ENCODE peak calls at places on chromosome 20, in seven cellular contexts. D, Q, B, V, J, C and A are unnamed samples.
A peak's percentile ranks its signal among the peaks of the same experiment; 100 is the strongest.

GRCh38 chr20:51259455-51259854 is 236.5 kb upstream of the KCNG1 start:
- DNase-seq in D (no peak), V (no peak), B (no peak), J (no peak), Q (no peak), C (no peak), A (no peak)

GRCh38 chr20:14064921-14065320 is 69.6 kb downstream of the MACROD2 start:
- DNase-seq in B (no peak), D (no peak), C (no peak), Q (no peak), V (no peak), J (no peak), A (no peak)

GRCh38 chr20:5270608-5271007 is 46.1 kb downstream of the PROKR2 start:
- DNase-seq in J (no peak), Q (no peak), V (no peak), C (no peak), D (no peak), B (no peak), A (no peak)

GRCh38 chr20:38125157-38126056 is 39.7 kb downstream of the TGM2 start:
- DNase-seq in V (no peak), C (peak; percentile 15), J (peak; percentile 96), B (no peak), Q (no peak), D (no peak), A (no peak)

GRCh38 chr20:38727602-38728236 is 3.4 kb downstream of the SLC32A1 start:
- DNase-seq in D (no peak), Q (no peak), J (no peak), C (no peak), V (no peak), B (no peak), A (no peak)

GRCh38 chr20:33753763-33754162 is 22.0 kb downstream of the ZNF341 start:
- DNase-seq in C (no peak), D (no peak), J (no peak), Q (no peak), V (no peak), B (no peak), A (no peak)

GRCh38 chr20:25605146-25605545 is 18.7 kb downstream of the NANP start:
- DNase-seq in D (no peak), V (no peak), C (no peak), Q (no peak), B (no peak), J (no peak), A (no peak)

GRCh38 chr20:4578375-4578774 is 143.3 kb upstream of the PRND start:
- DNase-seq in B (no peak), C (no peak), V (no peak), J (no peak), D (no peak), Q (no peak), A (no peak)

GRCh38 chr20:15799871-15800270 is 773.4 kb downstream of the KIF16B start:
- DNase-seq in C (no peak), V (no peak), Q (peak; percentile 76), D (no peak), B (no peak), J (no peak), A (no peak)

GRCh38 chr20:44114755-44115044 is 72.3 kb downstream of the JPH2 start:
- DNase-seq in B (no peak), J (no peak), D (no peak), Q (no peak), C (no peak), V (no peak), A (no peak)

GRCh38 chr20:49899551-49900383 is 15.6 kb downstream of the SPATA2 start:
- DNase-seq in B (no peak), Q (no peak), V (no peak), C (no peak), J (no peak), D (no peak), A (no peak)

GRCh38 chr20:64225166-64225595 is 30.4 kb upstream of the PCMTD2 start:
- DNase-seq in C (no peak), D (no peak), V (no peak), B (no peak), Q (no peak), J (no peak), A (no peak)

GRCh38 chr20:54980321-54980960 is 505.0 kb downstream of the DOK5 start:
- DNase-seq in V (peak; percentile 14), C (no peak), B (no peak), Q (peak; percentile 33), D (no peak), J (peak; percentile 11), A (no peak)

GRCh38 chr20:58714340-58714922 is 21.8 kb downstream of the NPEPL1 start:
- DNase-seq in J (no peak), Q (no peak), D (no peak), B (no peak), C (no peak), V (no peak), A (no peak)

GRCh38 chr20:21303872-21304586 is 898 bp downstream of the XRN2 start:
- DNase-seq in B (no peak), J (no peak), V (no peak), D (no peak), Q (peak; percentile 84), C (peak; percentile 48), A (no peak)

GRCh38 chr20:58017237-58017969 is 211.1 kb downstream of the ANKRD60 start:
- DNase-seq in D (no peak), Q (no peak), V (peak; percentile 94), J (no peak), B (no peak), C (no peak), A (no peak)

GRCh38 chr20:59258103-59258705 is 42.2 kb upstream of the EDN3 start:
- DNase-seq in Q (peak; percentile 83), B (no peak), C (no peak), J (no peak), D (no peak), V (no peak), A (no peak)

GRCh38 chr20:51446656-51447055 is 95.9 kb downstream of the NFATC2 start:
- DNase-seq in Q (no peak), B (no peak), D (no peak), J (no peak), C (no peak), V (peak; percentile 93), A (no peak)

GRCh38 chr20:47351643-47352331 is 4.7 kb downstream of the ZMYND8 start:
- DNase-seq in B (no peak), D (no peak), C (no peak), V (no peak), J (peak; percentile 30), Q (peak; percentile 67), A (no peak)

GRCh38 chr20:44646641-44647274 is 4.7 kb downstream of the ADA start:
- DNase-seq in Q (no peak), J (no peak), V (peak; percentile 39), C (no peak), B (no peak), D (no peak), A (no peak)

GRCh38 chr20:1810926-1811620 is 84.1 kb upstream of the SIRPA start:
- DNase-seq in D (no peak), Q (peak; percentile 18), V (no peak), B (no peak), C (peak; percentile 26), J (no peak), A (no peak)

GRCh38 chr20:1083431-1084080 is 34.8 kb upstream of the PSMF1 start:
- DNase-seq in D (no peak), C (no peak), Q (no peak), J (no peak), B (no peak), V (no peak), A (no peak)

GRCh38 chr20:36818831-36819230 is 45.3 kb upstream of the DSN1 start:
- DNase-seq in B (no peak), D (no peak), J (no peak), C (no peak), Q (peak; percentile 25), V (no peak), A (no peak)

GRCh38 chr20:61161649-61162210 is 90.3 kb upstream of the CDH4 start:
- DNase-seq in D (no peak), Q (no peak), C (no peak), J (peak; percentile 28), B (no peak), V (no peak), A (no peak)

GRCh38 chr20:2599265-2600060 is 53.0 kb upstream of the NOP56 start:
- DNase-seq in Q (no peak), V (no peak), C (no peak), D (no peak), J (no peak), B (no peak), A (peak; percentile 12)

GRCh38 chr20:1466211-1467081 is at the start of gene NSFL1C:
- DNase-seq in D (peak; percentile 95), C (peak; percentile 71), V (peak; percentile 98), J (peak; percentile 93), Q (peak; percentile 98), B (peak; percentile 94), A (peak; percentile 42)

GRCh38 chr20:40922865-40923264 is 105.8 kb upstream of the TOP1 start:
- DNase-seq in C (no peak), D (no peak), J (no peak), Q (no peak), V (no peak), B (no peak), A (no peak)

GRCh38 chr20:13251556-13251955 is 30.5 kb downstream of the ISM1 start:
- DNase-seq in C (no peak), D (no peak), Q (no peak), V (no peak), J (no peak), B (no peak), A (no peak)

GRCh38 chr20:63268671-63269439 is 3.8 kb upstream of the ARFGAP1 start:
- DNase-seq in J (no peak), C (no peak), Q (no peak), B (no peak), D (peak; percentile 52), V (peak; percentile 63), A (no peak)

GRCh38 chr20:8203366-8203765 is 71.3 kb downstream of the PLCB1 start:
- DNase-seq in D (no peak), B (no peak), J (no peak), Q (no peak), V (no peak), C (no peak), A (no peak)

GRCh38 chr20:4183361-4183760 is 168.0 kb upstream of the RNF24 start:
- DNase-seq in C (no peak), J (no peak), B (no peak), D (no peak), V (no peak), Q (no peak), A (no peak)